ENCODE peak calls at places on chromosomes 13 and 19, in nine cellular contexts. P, L, H, Y, V, D, I, C and M are unnamed samples.

GRCh38 chr13:71860547-71861131 is 6.4 kb downstream of the DACH1 start:
- DNase-seq in P (no peak), L (no peak), H (no peak), Y (no peak), V (no peak), D (no peak), I (no peak), C (no peak), M (no peak)

GRCh38 chr19:2546128-2547032 is 70.5 kb downstream of the GADD45B start:
- DNase-seq in P (no peak), L (peak), H (no peak), Y (no peak), V (no peak), D (no peak), I (peak), C (peak), M (no peak)

GRCh38 chr13:24307211-24308067 is 1.9 kb upstream of the C1QTNF9 start:
- DNase-seq in P (no peak), L (no peak), H (no peak), Y (no peak), V (no peak), D (peak), I (no peak), C (peak), M (no peak)

GRCh38 chr19:35736913-35737886 is 5.1 kb downstream of the IGFLR1 start:
- DNase-seq in P (no peak), L (no peak), H (no peak), Y (no peak), V (no peak), D (peak), I (no peak), C (no peak), M (peak)

GRCh38 chr19:54517483-54517882 is 14.9 kb downstream of the LAIR2 start:
- DNase-seq in P (no peak), L (peak), H (peak), Y (no peak), V (no peak), D (peak), I (peak), C (no peak), M (peak)

GRCh38 chr19:5738423-5738822 is 18.0 kb downstream of the CATSPERD start:
- DNase-seq in P (no peak), L (no peak), H (no peak), Y (no peak), V (no peak), D (peak), I (no peak), C (no peak), M (no peak)

GRCh38 chr13:76164290-76164689 is 528.2 kb downstream of the LMO7 start:
- DNase-seq in P (no peak), L (no peak), H (no peak), Y (no peak), V (no peak), D (no peak), I (no peak), C (no peak), M (no peak)

GRCh38 chr13:97946951-97947588 is 6.4 kb upstream of the IPO5 start:
- DNase-seq in P (no peak), L (peak), H (no peak), Y (peak), V (peak), D (peak), I (no peak), C (no peak), M (no peak)

GRCh38 chr13:63979951-63980350 is 2564.3 kb upstream of the PCDH20 start:
- DNase-seq in P (no peak), L (no peak), H (no peak), Y (no peak), V (no peak), D (no peak), I (no peak), C (no peak), M (no peak)

GRCh38 chr13:46124967-46125933 is 20.4 kb upstream of the CPB2 start:
- DNase-seq in P (no peak), L (no peak), H (no peak), Y (peak), V (no peak), D (no peak), I (no peak), C (no peak), M (no peak)

GRCh38 chr19:50821248-50821612 is 2.4 kb downstream of the KLK1 start:
- DNase-seq in P (no peak), L (no peak), H (no peak), Y (no peak), V (no peak), D (no peak), I (no peak), C (no peak), M (no peak)

GRCh38 chr13:76955236-76955635 is 6.9 kb downstream of the ACOD1 start:
- DNase-seq in P (no peak), L (no peak), H (no peak), Y (no peak), V (no peak), D (no peak), I (no peak), C (no peak), M (no peak)

GRCh38 chr19:3851254-3852176 is 17.3 kb downstream of the ZFR2 start:
- DNase-seq in P (no peak), L (peak), H (no peak), Y (no peak), V (no peak), D (peak), I (no peak), C (no peak), M (no peak)

GRCh38 chr13:113483504-113484287 is 6.8 kb downstream of the DCUN1D2 start:
- DNase-seq in P (no peak), L (no peak), H (no peak), Y (no peak), V (no peak), D (no peak), I (no peak), C (no peak), M (no peak)

GRCh38 chr19:49150106-49150943 is 4.9 kb downstream of the HRC start:
- DNase-seq in P (peak), L (peak), H (no peak), Y (peak), V (peak), D (peak), I (peak), C (peak), M (peak)

GRCh38 chr19:49333426-49334288 is 1.5 kb upstream of the CD37 start:
- DNase-seq in P (no peak), L (no peak), H (peak), Y (no peak), V (no peak), D (no peak), I (no peak), C (peak), M (peak)

GRCh38 chr19:2059422-2060201 is 8.6 kb upstream of the MKNK2 start:
- DNase-seq in P (no peak), L (peak), H (no peak), Y (peak), V (no peak), D (peak), I (no peak), C (peak), M (no peak)

GRCh38 chr19:30091456-30091855 is 149.4 kb downstream of the URI1 start:
- DNase-seq in P (no peak), L (no peak), H (no peak), Y (no peak), V (no peak), D (no peak), I (no peak), C (peak), M (no peak)

GRCh38 chr13:23867027-23867491 is 22.1 kb downstream of the MIPEP start:
- DNase-seq in P (no peak), L (peak), H (no peak), Y (no peak), V (no peak), D (peak), I (no peak), C (no peak), M (no peak)

GRCh38 chr13:70087247-70087646 is 20.4 kb upstream of the ATXN8OS start:
- DNase-seq in P (no peak), L (no peak), H (no peak), Y (no peak), V (no peak), D (no peak), I (no peak), C (no peak), M (no peak)

GRCh38 chr13:113589251-113589960 is 4.9 kb downstream of the TFDP1 start:
- DNase-seq in P (no peak), L (no peak), H (no peak), Y (no peak), V (no peak), D (no peak), I (peak), C (peak), M (no peak)

GRCh38 chr19:16131648-16132047 is 11.8 kb upstream of the HSH2D start:
- DNase-seq in P (no peak), L (no peak), H (no peak), Y (no peak), V (no peak), D (no peak), I (no peak), C (no peak), M (no peak)

GRCh38 chr19:34733266-34733825 is 697 bp upstream of the ZNF181 start:
- DNase-seq in P (peak), L (no peak), H (no peak), Y (no peak), V (no peak), D (no peak), I (peak), C (no peak), M (no peak)

GRCh38 chr13:102555914-102556553 is 40.8 kb upstream of the TPP2 start:
- DNase-seq in P (no peak), L (peak), H (no peak), Y (peak), V (no peak), D (peak), I (no peak), C (no peak), M (no peak)

GRCh38 chr13:26695360-26695705 is 65.3 kb downstream of the GPR12 start:
- DNase-seq in P (no peak), L (no peak), H (no peak), Y (no peak), V (no peak), D (no peak), I (no peak), C (no peak), M (no peak)

GRCh38 chr19:53158119-53158656 is 665 bp downstream of the ZNF347 start:
- DNase-seq in P (no peak), L (peak), H (peak), Y (peak), V (peak), D (peak), I (peak), C (peak), M (peak)

GRCh38 chr19:4844348-4845179 is 13.1 kb upstream of the TICAM1 start:
- DNase-seq in P (no peak), L (no peak), H (no peak), Y (peak), V (no peak), D (no peak), I (peak), C (no peak), M (no peak)

GRCh38 chr13:51564252-51564651 is 20.0 kb upstream of the WDFY2 start:
- DNase-seq in P (no peak), L (no peak), H (no peak), Y (no peak), V (no peak), D (peak), I (no peak), C (no peak), M (no peak)

GRCh38 chr13:110812111-110812868 is 98.8 kb downstream of the ING1 start:
- DNase-seq in P (no peak), L (peak), H (no peak), Y (no peak), V (no peak), D (no peak), I (no peak), C (peak), M (no peak)

GRCh38 chr13:109500146-109500773 is 286.1 kb downstream of the IRS2 start:
- DNase-seq in P (no peak), L (no peak), H (no peak), Y (no peak), V (no peak), D (no peak), I (no peak), C (no peak), M (no peak)